ENCODE peak calls at places on chromosome 18, in four cellular contexts. S is heart right ventricle, M is AG09319, F is RWPE1. X is an unnamed sample.

GRCh38 chr18:23812566-23813440 is 123.5 kb downstream of the LAMA3 start:
- DNase-seq in S (no peak), M (no peak), F (peak; percentile 27), X (no peak)

GRCh38 chr18:65906621-65907034 is 155.8 kb downstream of the CDH7 start:
- DNase-seq in S (no peak), M (no peak), F (no peak), X (no peak)

GRCh38 chr18:31555971-31556747 is 35.5 kb upstream of the TTR start:
- DNase-seq in S (peak; percentile 29), M (peak; percentile 39), F (peak; percentile 21), X (peak; percentile 37)

GRCh38 chr18:26415631-26416030 is 132.7 kb downstream of the KCTD1 start:
- DNase-seq in S (no peak), M (no peak), F (no peak), X (no peak)

GRCh38 chr18:27839141-27839540 is 337.8 kb downstream of the CDH2 start:
- DNase-seq in S (no peak), M (no peak), F (peak; percentile 79), X (peak; percentile 47)

GRCh38 chr18:49002881-49003280 is 52.1 kb upstream of the SMAD7 start:
- DNase-seq in S (no peak), M (no peak), F (no peak), X (no peak)

GRCh38 chr18:44080054-44080453 is 600.6 kb upstream of the SETBP1 start:
- DNase-seq in S (no peak), M (no peak), F (no peak), X (no peak)

GRCh38 chr18:79928563-79928960 is 22.9 kb downstream of the SLC66A2 start:
- DNase-seq in S (no peak), M (no peak), F (no peak), X (no peak)

GRCh38 chr18:10030816-10031541 is 117.2 kb downstream of the VAPA start:
- DNase-seq in S (no peak), M (no peak), F (no peak), X (no peak)

GRCh38 chr18:10029711-10030110 is 115.9 kb downstream of the VAPA start:
- DNase-seq in S (no peak), M (no peak), F (no peak), X (no peak)

GRCh38 chr18:10033038-10033437 is 119.2 kb downstream of the VAPA start:
- DNase-seq in S (no peak), M (no peak), F (no peak), X (no peak)

GRCh38 chr18:10035306-10035991 is 121.6 kb downstream of the VAPA start:
- DNase-seq in S (no peak), M (no peak), F (peak; percentile 79), X (peak; percentile 33)

DNA sequence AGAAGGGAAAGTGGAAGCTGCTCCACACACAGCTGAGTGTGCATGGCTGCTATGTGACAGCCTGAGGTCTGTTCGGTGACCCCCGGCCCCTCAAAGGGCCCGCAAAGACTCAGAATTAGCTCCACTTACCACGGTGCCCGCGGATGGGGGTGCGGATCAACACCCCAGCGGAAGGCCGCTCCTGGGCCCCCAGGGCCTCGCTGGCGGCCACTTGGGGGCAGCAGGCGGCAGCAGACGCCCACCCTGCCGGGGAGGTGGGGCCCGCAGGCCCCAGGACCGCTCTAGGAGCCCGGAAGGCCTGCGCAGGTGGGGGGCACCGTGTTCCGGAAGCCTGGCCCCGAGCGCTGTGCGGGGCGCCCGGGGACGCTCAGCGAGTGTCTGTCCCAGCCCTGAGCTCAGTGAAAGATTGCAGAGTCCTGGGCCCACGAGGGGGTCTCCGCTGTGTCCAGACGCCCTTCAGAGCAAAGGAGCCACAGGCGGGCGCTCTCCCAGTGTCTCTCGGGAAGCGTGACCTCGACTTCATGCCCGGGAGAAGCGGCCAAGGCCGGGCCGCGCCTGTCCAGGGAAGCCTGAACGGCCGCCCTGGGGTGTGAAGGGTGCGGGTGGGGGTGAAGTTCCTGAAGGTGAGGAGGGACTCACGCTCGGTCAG is 118.6 kb downstream of the VAPA start:
- DNase-seq in S (no peak), M (no peak), F (no peak), X (no peak)
- TF ChIP-seq CTCF in S (peak; percentile 39), M (no peak), F (no peak), X (no peak)

GRCh38 chr18:5546660-5547059 is 2.9 kb upstream of the EPB41L3 start:
- DNase-seq in S (no peak), M (peak; percentile 56), F (no peak), X (no peak)
- TF ChIP-seq CTCF in S (peak; percentile 13), M (peak; percentile 96), F (no peak), X (no peak)

GRCh38 chr18:77423468-77423867 is 173.8 kb downstream of the GALR1 start:
- DNase-seq in S (no peak), M (no peak), F (no peak), X (no peak)

GRCh38 chr18:77422974-77423373 is 173.3 kb downstream of the GALR1 start:
- DNase-seq in S (no peak), M (no peak), F (no peak), X (no peak)
- TF ChIP-seq CTCF in S (no peak), M (no peak), F (no peak), X (peak; percentile 39)

GRCh38 chr18:47775961-47776360 is 154.5 kb downstream of the SMAD2 start:
- DNase-seq in S (no peak), M (no peak), F (no peak), X (no peak)
- TF ChIP-seq CTCF in S (no peak), M (peak; percentile 35), F (no peak), X (peak; percentile 40)

DNA sequence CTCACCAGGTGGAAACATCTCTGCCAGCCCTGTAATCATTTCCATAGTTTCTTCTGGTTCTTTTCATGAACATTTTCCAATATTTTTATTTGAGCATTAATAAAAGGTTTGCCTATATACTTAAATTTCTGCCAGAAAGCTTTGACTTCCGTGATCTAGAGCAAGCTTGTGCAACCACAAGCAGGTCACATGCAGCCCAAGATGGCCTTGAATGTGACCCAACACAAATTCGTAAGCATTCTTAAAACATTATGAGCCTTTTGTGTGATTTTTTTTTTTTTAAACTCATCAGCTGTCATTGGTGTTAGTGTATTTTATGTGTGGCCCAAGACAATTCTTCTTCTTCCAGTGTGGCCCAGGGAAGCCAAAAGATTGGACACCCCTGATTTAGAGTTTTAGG is 51.6 kb downstream of the NEDD4L start:
- DNase-seq in S (no peak), M (no peak), F (no peak), X (no peak)
- TF ChIP-seq CTCF in S (no peak), M (no peak), F (no peak), X (no peak)

GRCh38 chr18:58049000-58049688 is 5.1 kb downstream of the NEDD4L start:
- DNase-seq in S (no peak), M (no peak), F (no peak), X (no peak)

GRCh38 chr18:58048243-58048642 is 4.2 kb downstream of the NEDD4L start:
- DNase-seq in S (no peak), M (no peak), F (no peak), X (no peak)

GRCh38 chr18:58052960-58053359 is 8.9 kb downstream of the NEDD4L start:
- DNase-seq in S (no peak), M (no peak), F (no peak), X (no peak)

GRCh38 chr18:58054041-58054733 is 10.2 kb downstream of the NEDD4L start:
- DNase-seq in S (no peak), M (no peak), F (peak; percentile 8), X (no peak)

DNA sequence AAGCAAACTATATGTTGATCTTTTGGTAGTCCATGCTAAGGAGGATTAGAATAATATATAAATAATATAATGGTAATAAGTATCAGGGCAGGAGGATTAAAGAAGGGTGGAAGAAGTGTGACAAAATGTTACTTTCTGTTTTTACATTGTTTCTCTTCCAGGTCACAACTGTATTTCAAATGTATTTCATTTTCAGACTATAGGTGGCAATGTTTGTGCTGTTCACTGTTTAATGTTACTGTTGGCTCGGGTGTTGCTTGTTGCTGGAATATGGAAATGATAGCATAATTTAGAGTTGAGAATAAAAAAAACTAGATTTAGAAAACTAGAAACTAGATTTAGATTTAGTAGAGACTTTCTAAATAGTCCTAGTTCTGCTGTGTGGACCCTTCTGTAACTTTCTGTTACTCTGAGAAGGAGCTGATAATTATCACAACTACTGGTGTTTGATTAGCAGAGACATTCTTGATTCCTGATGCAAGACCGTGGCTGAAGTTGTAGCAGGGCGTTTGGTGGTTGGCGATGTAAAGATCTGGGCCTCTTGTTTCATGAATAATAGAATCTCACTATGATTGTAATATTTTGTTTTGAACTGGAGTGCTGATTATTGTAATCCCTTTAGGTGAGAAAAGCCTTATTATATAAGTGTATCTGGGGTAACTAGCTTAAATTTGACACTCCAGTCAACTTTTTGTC is 7.9 kb downstream of the NEDD4L start:
- DNase-seq in S (no peak), M (no peak), F (peak; percentile 20), X (no peak)
- TF ChIP-seq CTCF in S (no peak), M (peak; percentile 33), F (peak; percentile 33), X (peak; percentile 50)

GRCh38 chr18:36830141-36830495 is 1.2 kb downstream of the KIAA1328 start:
- DNase-seq in S (no peak), M (no peak), F (no peak), X (no peak)

GRCh38 chr18:36831139-36831538 is 2.2 kb downstream of the KIAA1328 start:
- DNase-seq in S (no peak), M (no peak), F (no peak), X (no peak)

GRCh38 chr18:36828157-36828629 is 609 bp downstream of the TPGS2 start:
- DNase-seq in S (peak; percentile 5), M (no peak), F (peak; percentile 8), X (peak; percentile 21)

GRCh38 chr18:36828630-36829361 is at the start of the genes KIAA1328 and TPGS2:
- DNase-seq in S (peak; percentile 83), M (no peak), F (peak; percentile 84), X (peak; percentile 81)

DNA sequence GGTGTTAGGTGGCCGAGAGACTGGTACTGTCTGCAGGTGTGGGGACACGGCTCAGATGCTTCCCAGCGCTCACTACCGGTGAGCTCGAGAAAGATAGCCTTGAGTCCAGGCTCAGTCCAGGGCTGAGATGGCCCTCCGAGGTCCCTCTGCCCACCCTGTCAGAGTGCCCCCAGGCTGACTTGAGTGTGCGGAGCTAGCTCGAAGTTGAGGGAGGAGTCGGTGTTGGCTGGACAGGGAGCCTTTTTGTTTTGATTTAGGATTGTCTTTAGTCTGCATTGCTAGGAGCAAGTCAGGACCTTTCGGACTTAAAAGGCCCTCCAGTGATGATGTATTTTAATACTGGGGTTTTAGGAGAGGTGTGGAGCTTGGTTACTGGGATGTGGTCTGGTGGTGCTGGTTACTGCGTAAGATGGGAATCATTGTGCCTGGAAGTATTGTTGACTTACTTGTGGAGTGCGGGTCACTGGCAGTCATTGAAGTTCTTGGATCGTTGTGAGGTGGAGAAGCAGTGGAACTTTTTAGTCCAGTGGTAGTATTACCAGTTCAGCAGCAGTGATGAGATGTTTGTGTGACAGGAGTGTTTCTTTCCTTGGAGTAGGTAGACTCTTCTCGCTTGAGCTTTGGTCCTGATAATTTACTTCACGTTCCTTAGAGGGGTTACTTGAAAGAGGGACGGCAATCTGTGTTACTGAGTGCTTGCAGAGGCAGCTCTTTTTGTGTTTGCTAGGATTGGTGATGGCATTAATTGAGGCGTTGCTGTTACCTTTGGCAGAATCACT is 624 bp downstream of the KIAA1328 start:
- DNase-seq in S (no peak), M (no peak), F (peak; percentile 2), X (no peak)
- TF ChIP-seq CTCF in S (no peak), M (no peak), F (peak; percentile 22), X (no peak)

DNA sequence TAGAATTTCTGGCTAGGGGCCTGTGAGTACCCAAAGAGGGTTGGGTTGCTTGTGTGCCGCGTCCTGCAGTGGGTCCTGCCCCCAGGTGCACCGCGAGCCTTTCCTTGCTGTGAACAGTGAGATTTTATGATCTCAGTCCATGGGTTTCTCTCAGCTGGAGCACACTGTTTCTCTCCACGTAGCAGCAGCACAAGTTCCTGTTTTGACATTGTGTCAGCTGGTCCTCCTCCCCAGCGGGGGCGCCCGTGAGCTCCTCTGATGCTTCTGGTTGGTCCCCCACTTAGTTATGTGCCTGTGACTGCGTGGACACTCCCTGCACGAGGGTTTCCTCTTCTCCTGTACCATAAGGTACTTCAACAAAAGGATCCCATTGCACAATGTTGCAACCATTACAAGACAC is 29.8 kb downstream of the TSHZ1 start:
- DNase-seq in S (no peak), M (no peak), F (no peak), X (no peak)
- TF ChIP-seq CTCF in S (no peak), M (no peak), F (no peak), X (no peak)

GRCh38 chr18:76380791-76381405 is 114.1 kb downstream of the ZNF516 start:
- DNase-seq in S (no peak), M (no peak), F (no peak), X (no peak)
- TF ChIP-seq CTCF in S (no peak), M (peak; percentile 44), F (peak; percentile 26), X (peak; percentile 32)

X was measured in PC-9.